ENCODE peak calls at places on chromosomes 6 and 20, in seven cellular contexts. H is right cardiac atrium, C is lung, S is Peyer's patch, B is colonic mucosa, V is cardiac muscle cell, O is fibroblast of lung. I is an unnamed sample.

GRCh38 chr6:122736166-122736565 is 43.4 kb upstream of the FABP7 start:
- DNase-seq in H (no peak), C (no peak), S (no peak), B (no peak), V (no peak), O (no peak), I (no peak)

GRCh38 chr6:128882560-128882959 is 378 bp upstream of the LAMA2 start:
- DNase-seq in H (no peak), C (no peak), S (no peak), B (no peak), V (no peak), O (no peak), I (no peak)

GRCh38 chr6:170438402-170438753 is 114.7 kb downstream of the PSMB1 start:
- DNase-seq in H (peak; percentile 86), C (peak; percentile 86), S (peak; percentile 85), B (peak; percentile 82), V (peak; percentile 97), O (peak; percentile 99), I (peak; percentile 81)

GRCh38 chr6:36539814-36540568 is 7.3 kb downstream of the STK38 start:
- DNase-seq in H (no peak), C (no peak), S (no peak), B (no peak), V (no peak), O (no peak), I (no peak)

GRCh38 chr6:127366281-127367022 is 23.0 kb upstream of the ECHDC1 start:
- DNase-seq in H (peak; percentile 24), C (peak; percentile 49), S (no peak), B (no peak), V (peak; percentile 97), O (peak; percentile 92), I (no peak)

GRCh38 chr6:111406200-111406711 is 76.8 kb downstream of the REV3L start:
- DNase-seq in H (no peak), C (no peak), S (no peak), B (no peak), V (no peak), O (no peak), I (no peak)

GRCh38 chr20:23205656-23206055 is 119.5 kb upstream of the CD93 start:
- DNase-seq in H (peak; percentile 84), C (peak; percentile 46), S (peak; percentile 54), B (peak; percentile 65), V (peak; percentile 67), O (peak; percentile 83), I (no peak)

GRCh38 chr6:140789466-140789865 is 1343.3 kb upstream of the GJE1 start:
- DNase-seq in H (no peak), C (no peak), S (no peak), B (no peak), V (no peak), O (peak; percentile 72), I (no peak)

GRCh38 chr6:72032056-72032455 is 145.7 kb downstream of the RIMS1 start:
- DNase-seq in H (no peak), C (no peak), S (no peak), B (no peak), V (no peak), O (no peak), I (no peak)

GRCh38 chr20:433300-433975 is 25.3 kb downstream of the RBCK1 start:
- DNase-seq in H (no peak), C (no peak), S (peak; percentile 72), B (no peak), V (no peak), O (no peak), I (peak; percentile 45)

GRCh38 chr20:62219101-62219991 is 732 bp downstream of the HRH3 start:
- DNase-seq in H (no peak), C (no peak), S (no peak), B (no peak), V (no peak), O (no peak), I (no peak)

GRCh38 chr6:52829046-52829817 is 11.4 kb downstream of the GSTA5 start:
- DNase-seq in H (no peak), C (no peak), S (no peak), B (no peak), V (no peak), O (no peak), I (no peak)

GRCh38 chr6:79796197-79796596 is 151.2 kb downstream of the ELOVL4 start:
- DNase-seq in H (no peak), C (no peak), S (no peak), B (no peak), V (no peak), O (no peak), I (no peak)

GRCh38 chr6:105781248-105781647 is 304.9 kb upstream of the PRDM1 start:
- DNase-seq in H (no peak), C (no peak), S (no peak), B (no peak), V (no peak), O (no peak), I (peak; percentile 64)

GRCh38 chr20:59971428-59971827 is 13.2 kb downstream of the CDH26 start:
- DNase-seq in H (no peak), C (no peak), S (no peak), B (no peak), V (no peak), O (no peak), I (no peak)

GRCh38 chr20:62737271-62737761 is 28.7 kb downstream of the NTSR1 start:
- DNase-seq in H (no peak), C (no peak), S (peak; percentile 42), B (no peak), V (no peak), O (peak; percentile 25), I (no peak)

GRCh38 chr20:16526433-16527380 is 46.5 kb downstream of the KIF16B start:
- DNase-seq in H (no peak), C (no peak), S (no peak), B (no peak), V (no peak), O (peak; percentile 28), I (no peak)
- H3K4me1 ChIP-seq in H (no peaks in the 10 kb centered on the region), C (peaks cover 2% of the 10 kb centered on the region), S (no peaks in the 10 kb centered on the region), B (no peaks in the 10 kb centered on the region), V (peaks cover 5% of the 10 kb centered on the region), O (peaks cover 2% of the 10 kb centered on the region), I (peaks cover 6% of the 10 kb centered on the region)

DNA sequence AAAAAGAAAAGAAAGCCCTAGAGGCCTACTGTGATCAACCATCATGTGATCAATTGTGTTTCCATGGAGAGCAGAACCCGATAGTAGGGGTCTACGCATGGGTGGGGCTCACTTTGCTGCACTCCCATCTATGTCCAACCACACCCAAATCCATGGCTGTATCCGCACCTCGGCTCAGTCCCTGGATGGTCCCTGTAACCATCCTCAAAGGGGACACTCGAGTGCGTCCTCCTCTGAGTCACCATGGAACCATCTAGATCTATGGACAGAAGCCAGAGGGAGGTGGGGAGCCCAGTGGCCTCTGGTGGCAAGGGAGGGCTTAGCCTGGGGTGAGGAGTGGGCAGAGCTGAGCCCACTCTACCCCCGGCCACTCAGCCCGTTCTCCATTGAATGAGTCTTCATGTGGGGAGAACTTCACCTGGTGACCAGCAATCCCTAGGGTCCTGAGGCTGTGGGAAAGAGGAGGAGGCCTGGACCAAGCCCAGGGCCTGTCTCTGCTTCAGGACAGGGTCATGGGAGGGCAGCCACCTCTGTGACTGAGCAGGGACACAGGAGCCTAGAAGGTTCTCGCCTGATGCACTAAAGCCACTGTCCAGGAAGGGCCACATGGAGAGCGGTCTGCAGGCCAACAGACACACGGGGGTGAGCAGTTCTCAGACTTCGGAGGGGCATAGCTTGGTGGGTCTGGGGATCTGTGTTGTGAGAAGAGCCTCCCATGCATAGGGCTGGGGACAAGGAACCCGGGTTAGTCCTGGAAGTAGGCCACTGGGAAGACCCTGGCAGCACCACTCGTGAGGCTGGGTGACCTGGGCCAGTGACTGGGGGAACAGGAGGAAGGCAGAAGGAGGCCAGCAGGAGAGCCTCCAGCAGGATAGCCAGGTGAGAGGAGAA is 19.3 kb downstream of the RAET1L start:
- DNase-seq in H (no peak), C (no peak), S (no peak), B (no peak), V (no peak), O (no peak), I (no peak)
- H3K4me3 ChIP-seq in H (peak overlapping the region; percentile 67), C (no peak overlapping the region), S (peak overlapping the region; percentile 56), B (peak overlapping the region; percentile 38), V (peak overlapping the region; percentile 63), O (peak overlapping the region; percentile 52), I (no peak overlapping the region)

GRCh38 chr6:169071394-169071793 is 182.3 kb downstream of the THBS2 start:
- DNase-seq in H (no peak), C (no peak), S (no peak), B (no peak), V (no peak), O (no peak), I (no peak)

GRCh38 chr6:169070506-169071176 is 183.0 kb downstream of the THBS2 start:
- DNase-seq in H (peak; percentile 89), C (peak; percentile 41), S (peak; percentile 80), B (peak; percentile 45), V (peak; percentile 98), O (peak; percentile 100), I (no peak)

GRCh38 chr6:169073311-169073710 is 180.3 kb downstream of the THBS2 start:
- DNase-seq in H (no peak), C (no peak), S (no peak), B (no peak), V (peak; percentile 92), O (peak; percentile 60), I (no peak)

GRCh38 chr6:169072127-169073042 is 181.3 kb downstream of the THBS2 start:
- DNase-seq in H (peak; percentile 25), C (no peak), S (no peak), B (no peak), V (no peak), O (peak; percentile 18), I (no peak)

DNA sequence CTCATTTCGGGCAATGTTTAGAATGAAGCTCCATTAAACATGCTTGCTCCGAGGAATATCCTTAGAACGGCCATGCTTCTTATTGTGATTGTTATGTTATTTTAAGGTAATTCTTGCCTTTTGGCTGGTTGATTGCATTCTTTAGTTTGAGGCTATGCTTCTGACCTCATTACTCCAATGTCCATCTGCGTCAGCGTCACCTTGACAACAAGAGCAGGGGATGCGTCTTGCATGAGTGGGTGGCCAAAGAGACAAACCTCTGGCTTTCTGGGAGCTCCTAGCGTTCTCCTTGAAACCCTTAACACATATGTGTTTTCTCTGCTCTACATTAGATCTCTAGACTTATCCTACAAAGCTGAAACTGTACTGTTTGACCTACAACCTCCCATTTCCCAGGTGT is 184.3 kb downstream of the THBS2 start:
- DNase-seq in H (no peak), C (no peak), S (no peak), B (no peak), V (no peak), O (no peak), I (no peak)
- H3K27ac ChIP-seq in H (no peak overlapping the region), C (no peak overlapping the region), S (no peak overlapping the region), B (no peak overlapping the region), V (no peak overlapping the region), O (no peak overlapping the region), I (no peak overlapping the region)

DNA sequence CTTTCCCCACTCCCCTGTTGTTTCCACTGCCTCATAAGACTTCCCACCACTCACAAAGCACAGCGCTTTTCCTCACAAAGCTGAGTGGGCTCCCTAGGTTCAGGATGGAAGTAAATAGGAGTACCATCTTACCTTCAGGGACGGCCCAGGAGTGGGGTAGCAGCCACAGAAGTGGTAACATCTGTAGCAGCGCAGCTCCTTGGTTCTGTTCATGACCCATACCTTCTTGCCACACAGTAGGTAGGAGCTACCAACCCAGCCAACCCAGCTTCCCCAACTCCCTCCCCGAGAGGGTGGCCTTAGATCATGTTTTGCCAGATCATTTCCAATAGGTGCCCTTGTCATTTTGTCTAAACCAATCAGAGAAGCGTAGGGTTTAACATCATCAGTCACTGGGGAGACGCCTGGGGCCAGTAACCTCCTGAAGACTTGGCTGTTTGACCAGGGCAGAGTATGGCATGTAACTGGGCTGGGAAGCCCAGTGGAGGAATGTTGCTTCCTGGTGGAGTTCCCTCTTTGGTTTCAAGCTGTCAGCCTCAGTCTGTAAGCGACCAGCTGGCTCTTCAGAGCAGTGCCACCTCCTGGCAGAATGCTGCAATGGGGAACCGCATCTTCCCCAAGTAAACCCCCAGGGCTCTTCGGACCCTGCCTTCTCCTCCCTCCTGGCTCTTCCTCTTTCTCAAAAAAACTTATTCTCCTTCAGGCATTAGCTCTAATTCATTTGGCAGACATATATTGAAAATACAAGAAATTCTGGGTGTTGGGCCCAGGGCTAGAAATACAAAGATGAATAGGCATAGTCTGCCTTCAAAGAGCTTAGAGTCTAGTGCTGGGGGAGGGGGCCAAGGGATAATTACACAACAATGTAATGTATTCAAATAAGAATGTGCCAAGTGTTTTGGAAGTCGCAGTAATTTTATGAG is at the start of gene HLA-DMA:
- DNase-seq in H (peak; percentile 85), C (peak; percentile 92), S (peak; percentile 95), B (peak; percentile 91), V (peak; percentile 98), O (peak; percentile 97), I (peak; percentile 99)
- H3K4me1 ChIP-seq in H (no peaks in the 10 kb centered on the region), C (peaks cover 13% of the 10 kb centered on the region), S (peaks cover 3% of the 10 kb centered on the region), B (peaks cover 3% of the 10 kb centered on the region), V (no peaks in the 10 kb centered on the region), O (no peaks in the 10 kb centered on the region), I (peaks cover 3% of the 10 kb centered on the region)